ENCODE peak calls at places on chromosomes 1 and 21, in four cellular contexts. W, D, N and G are unnamed samples.
A peak's percentile ranks its signal among the peaks of the same experiment; 100 is the strongest.

GRCh38 chr1:236819856-236820255 is 24.8 kb downstream of the MTR start:
- DNase-seq in W (no peak), D (no peak), N (no peak), G (no peak)

GRCh38 chr21:34810786-34811185 is 142.0 kb downstream of the CLIC6 start:
- DNase-seq in W (no peak), D (no peak), N (no peak), G (no peak)

GRCh38 chr1:19436716-19437476 is 48.4 kb downstream of the CAPZB start:
- DNase-seq in W (no peak), D (no peak), N (no peak), G (no peak)

GRCh38 chr1:58966103-58966916 is 182.5 kb upstream of the JUN start:
- DNase-seq in W (no peak), D (no peak), N (no peak), G (no peak)

GRCh38 chr1:111599781-111600180 is 19.8 kb upstream of the RAP1A start:
- DNase-seq in W (no peak), D (no peak), N (no peak), G (no peak)

GRCh38 chr1:55262822-55263221 is 47.7 kb upstream of the USP24 start:
- DNase-seq in W (no peak), D (no peak), N (no peak), G (no peak)

GRCh38 chr1:22376001-22376400 is 75.7 kb upstream of the ZBTB40 start:
- DNase-seq in W (no peak), D (no peak), N (no peak), G (no peak)

GRCh38 chr1:24193046-24193445 is 6.0 kb upstream of the IFNLR1 start:
- DNase-seq in W (no peak), D (no peak), N (no peak), G (no peak)

GRCh38 chr1:27872802-27873665 is 690 bp downstream of the THEMIS2 start:
- DNase-seq in W (peak; percentile 38), D (no peak), N (no peak), G (no peak)

GRCh38 chr1:47179023-47179987 is 10.5 kb downstream of the PDZK1IP1 start:
- DNase-seq in W (peak; percentile 69), D (peak; percentile 69), N (peak; percentile 52), G (peak; percentile 96)

GRCh38 chr1:43225168-43225567 is 44.6 kb upstream of the TMEM125 start:
- DNase-seq in W (no peak), D (no peak), N (no peak), G (no peak)

GRCh38 chr1:155008015-155008941 is 5.7 kb downstream of the ZBTB7B start:
- DNase-seq in W (no peak), D (no peak), N (no peak), G (no peak)

GRCh38 chr1:87389011-87389410 is 60.3 kb downstream of the LMO4 start:
- DNase-seq in W (no peak), D (no peak), N (no peak), G (no peak)

GRCh38 chr1:175742790-175743459 is 470 bp downstream of the TNR start:
- DNase-seq in W (no peak), D (no peak), N (no peak), G (no peak)

GRCh38 chr1:192491804-192492554 is 83.6 kb upstream of the RGS1 start:
- DNase-seq in W (no peak), D (no peak), N (no peak), G (no peak)

GRCh38 chr1:192485692-192486436 is 89.7 kb upstream of the RGS1 start:
- DNase-seq in W (no peak), D (no peak), N (no peak), G (no peak)

GRCh38 chr1:192489046-192489445 is 86.5 kb upstream of the RGS1 start:
- DNase-seq in W (no peak), D (no peak), N (no peak), G (no peak)

GRCh38 chr1:192489748-192490147 is 85.8 kb upstream of the RGS1 start:
- DNase-seq in W (peak; percentile 23), D (no peak), N (no peak), G (peak; percentile 88)

GRCh38 chr1:192488058-192488457 is 87.5 kb upstream of the RGS1 start:
- DNase-seq in W (no peak), D (no peak), N (no peak), G (no peak)
- TF ChIP-seq CTCF in W (no peak), D (no peak), N (no peak), G (peak; percentile 34)

GRCh38 chr1:107785506-107786213 is 179.3 kb downstream of the VAV3 start:
- DNase-seq in W (no peak), D (no peak), N (no peak), G (no peak)

GRCh38 chr1:107788189-107788588 is 176.8 kb downstream of the VAV3 start:
- DNase-seq in W (no peak), D (no peak), N (no peak), G (no peak)

GRCh38 chr1:107786214-107786842 is 178.7 kb downstream of the VAV3 start:
- DNase-seq in W (no peak), D (no peak), N (no peak), G (no peak)

GRCh38 chr1:107789817-107790609 is 175.0 kb downstream of the VAV3 start:
- DNase-seq in W (no peak), D (no peak), N (no peak), G (no peak)

DNA sequence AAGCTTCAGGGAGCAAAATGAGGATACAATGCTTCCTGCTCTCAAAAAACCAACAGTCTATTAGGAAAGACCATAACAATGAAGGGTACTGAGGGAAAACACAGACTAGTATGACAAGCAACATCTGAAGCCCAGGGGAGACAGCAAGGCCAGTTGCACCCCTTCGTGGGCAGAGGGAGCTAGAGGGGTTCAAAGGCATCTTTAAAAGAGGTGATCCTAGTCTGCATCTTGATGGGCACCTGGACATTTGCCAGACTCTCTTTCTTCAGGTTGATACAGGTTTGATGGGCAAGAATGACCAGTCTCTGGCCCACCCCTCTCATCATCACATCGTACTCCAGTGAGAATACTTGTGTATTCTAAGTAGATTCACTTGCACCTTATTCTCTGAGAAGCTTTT is 177.7 kb downstream of the VAV3 start:
- DNase-seq in W (no peak), D (no peak), N (no peak), G (no peak)
- TF ChIP-seq CTCF in W (no peak), D (no peak), N (no peak), G (no peak)

DNA sequence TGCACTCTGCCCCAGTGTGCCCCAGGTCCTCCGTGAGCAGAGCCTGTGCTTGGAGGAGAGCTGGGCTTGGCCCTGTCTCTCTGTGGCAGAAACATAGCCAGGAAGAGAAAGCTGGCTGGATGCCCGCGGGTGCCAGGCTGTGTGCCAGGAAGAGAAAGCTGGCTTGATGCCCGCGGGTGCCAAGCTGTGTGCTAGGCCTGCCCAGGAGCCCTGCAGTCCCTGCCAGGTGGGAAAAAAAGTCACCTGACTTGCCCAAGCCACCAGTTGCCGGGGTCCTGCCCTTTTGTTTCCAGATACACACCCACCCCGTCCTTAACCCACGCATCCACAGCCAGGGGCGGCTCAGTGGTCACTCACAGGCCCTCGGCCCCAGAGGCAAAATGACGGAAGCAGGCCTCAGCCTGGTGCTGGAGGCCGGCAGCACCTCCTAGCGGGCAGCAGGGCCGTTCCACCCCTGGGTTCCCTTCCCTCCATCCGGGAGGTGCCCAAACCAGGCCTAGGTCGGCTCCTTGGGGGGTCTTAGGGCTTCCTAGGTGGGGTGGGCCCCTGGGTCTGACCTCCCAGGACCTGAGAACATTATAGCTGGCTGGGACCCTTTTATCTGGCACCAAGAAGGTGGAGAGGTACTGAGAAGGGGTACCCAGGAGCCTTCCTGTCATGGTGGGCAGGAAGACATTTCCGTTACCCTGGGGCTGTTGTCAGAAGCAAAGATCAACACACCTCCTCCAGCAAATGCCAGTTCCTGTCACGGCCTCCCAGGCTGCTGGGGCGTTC is 9.1 kb downstream of the ITGB2 start:
- DNase-seq in W (peak; percentile 73), D (no peak), N (no peak), G (no peak)
- TF ChIP-seq CTCF in W (peak; percentile 66), D (no peak), N (peak; percentile 22), G (no peak)

GRCh38 chr1:83497563-83497962 is 501.4 kb downstream of the TTLL7 start:
- DNase-seq in W (no peak), D (no peak), N (no peak), G (no peak)
- TF ChIP-seq CTCF in W (no peak), D (no peak), N (peak; percentile 11), G (peak; percentile 48)

DNA sequence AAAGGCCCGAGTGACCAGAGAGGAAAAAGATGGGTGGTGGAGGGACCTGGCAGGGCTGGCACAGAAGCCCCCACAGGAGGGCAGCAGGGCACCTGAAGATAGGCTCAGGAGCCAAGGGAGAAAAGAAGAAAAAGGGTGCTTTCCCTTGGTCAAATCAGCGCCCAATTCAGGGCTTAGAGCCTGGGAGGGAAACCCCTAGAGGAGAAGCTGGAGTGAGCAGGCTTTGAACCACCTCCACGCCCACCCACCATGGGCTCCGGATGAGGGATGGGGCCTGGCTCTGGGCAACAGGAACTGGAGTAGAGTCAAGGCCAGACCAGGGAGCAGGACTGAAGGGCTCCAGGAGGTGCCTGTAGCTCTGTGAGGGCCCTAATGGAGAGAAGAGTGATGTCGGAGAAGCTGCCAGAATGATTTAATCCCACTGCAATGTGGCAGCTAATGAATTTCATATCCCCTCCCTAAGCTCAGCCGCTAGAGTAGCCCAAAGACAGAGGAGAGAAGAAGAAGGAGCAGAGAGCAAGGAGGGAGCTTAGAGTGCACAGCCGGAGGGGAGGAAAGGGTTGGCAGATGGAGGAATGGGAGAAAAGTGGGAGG is 12.0 kb upstream of the PRELP start:
- DNase-seq in W (no peak), D (no peak), N (no peak), G (peak; percentile 62)
- TF ChIP-seq CTCF in W (no peak), D (no peak), N (no peak), G (no peak)

GRCh38 chr1:239672256-239672655 is 285.9 kb downstream of the CHRM3 start:
- DNase-seq in W (no peak), D (no peak), N (no peak), G (no peak)

GRCh38 chr1:239677362-239677761 is 291.0 kb downstream of the CHRM3 start:
- DNase-seq in W (no peak), D (no peak), N (no peak), G (no peak)

GRCh38 chr1:239678181-239678580 is 291.8 kb downstream of the CHRM3 start:
- DNase-seq in W (no peak), D (no peak), N (no peak), G (no peak)

GRCh38 chr1:239675735-239676134 is 289.4 kb downstream of the CHRM3 start:
- DNase-seq in W (no peak), D (no peak), N (no peak), G (no peak)

GRCh38 chr1:239676522-239677273 is 290.3 kb downstream of the CHRM3 start:
- DNase-seq in W (no peak), D (no peak), N (no peak), G (no peak)
- TF ChIP-seq CTCF in W (no peak), D (peak; percentile 43), N (no peak), G (no peak)

DNA sequence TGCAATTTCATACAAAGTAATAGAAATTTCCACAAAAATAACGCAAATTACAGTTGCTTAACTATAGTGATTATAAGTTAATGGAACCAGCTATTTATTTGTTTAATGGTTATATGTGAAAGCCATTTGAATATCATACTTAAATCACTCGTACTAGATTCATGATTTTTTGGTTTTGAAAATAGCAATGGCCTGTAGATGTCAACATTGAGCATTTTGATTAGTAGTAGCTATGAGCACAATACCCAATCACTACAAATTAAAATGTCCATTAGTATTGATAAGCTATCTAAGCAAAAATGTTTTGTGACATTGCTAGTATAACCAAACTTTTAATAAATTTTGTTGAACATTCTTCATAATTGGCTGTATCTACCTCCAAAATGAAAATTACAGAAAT is 10.0 kb downstream of the COL24A1 start:
- DNase-seq in W (no peak), D (no peak), N (no peak), G (no peak)
- TF ChIP-seq CTCF in W (no peak), D (no peak), N (peak; percentile 21), G (peak; percentile 20)